ENCODE peak calls at places on chromosomes 16 and 17, in four cellular contexts. U is A549, E is Panc1, J is HCT116. Q is an unnamed sample.

GRCh38 chr17:55778389-55779118 is 27.7 kb downstream of the PCTP start:
- DNase-seq in E (no peak), J (no peak), U (no peak), Q (no peak)

GRCh38 chr16:4537376-4538066 is 1.1 kb downstream of the CDIP1 start:
- DNase-seq in E (no peak), J (no peak), U (no peak), Q (peak)

GRCh38 chr16:89897204-89897603 is 21.5 kb upstream of the MC1R start:
- DNase-seq in U (no peak), J (no peak), E (no peak), Q (no peak)

GRCh38 chr17:45019177-45019711 is 32.2 kb downstream of the DCAKD start:
- DNase-seq in J (no peak), U (peak), E (no peak), Q (peak)

GRCh38 chr17:9811537-9811936 is 10.3 kb downstream of the GSG1L2 start:
- DNase-seq in U (no peak), E (no peak), J (no peak), Q (no peak)

GRCh38 chr17:81342700-81343070 is 47.6 kb upstream of the SLC38A10 start:
- DNase-seq in E (no peak), J (no peak), U (no peak), Q (no peak)

GRCh38 chr17:56112086-56112485 is 41.2 kb upstream of the ANKFN1 start:
- DNase-seq in J (no peak), E (no peak), U (no peak), Q (no peak)

GRCh38 chr17:22463110-22463850 is 771.0 kb downstream of the KCNJ18 start:
- DNase-seq in J (no peak), E (no peak), U (no peak), Q (no peak)

GRCh38 chr17:79875511-79875910 is 36.3 kb upstream of the CBX4 start:
- DNase-seq in U (no peak), E (no peak), J (no peak), Q (no peak)

GRCh38 chr17:55624789-55625433 is 97.8 kb downstream of the TMEM100 start:
- DNase-seq in E (no peak), J (no peak), U (no peak), Q (no peak)

GRCh38 chr16:48542020-48542473 is 67.9 kb downstream of the N4BP1 start:
- DNase-seq in E (peak), U (peak), J (no peak), Q (peak)

GRCh38 chr16:83579431-83579830 is 228.3 kb upstream of the HSBP1 start:
- DNase-seq in E (no peak), J (no peak), U (no peak), Q (no peak)

GRCh38 chr17:74133726-74134125 is 69.8 kb upstream of the RPL38 start:
- DNase-seq in J (no peak), U (no peak), E (no peak), Q (no peak)
- TF ChIP-seq REST in J (no peak), U (no peak), E (no peak), Q (no peak)

GRCh38 chr16:30094541-30095165 is 1.4 kb downstream of the YPEL3 start:
- DNase-seq in E (no peak), J (no peak), U (no peak), Q (no peak)

GRCh38 chr16:30095166-30096078 is 591 bp downstream of the YPEL3 start:
- DNase-seq in E (no peak), U (no peak), J (no peak), Q (no peak)

GRCh38 chr16:30091474-30092372 is at the start of gene TBX6:
- DNase-seq in E (no peak), J (peak), U (peak), Q (peak)

GRCh38 chr16:30090607-30091332 is 954 bp downstream of the TBX6 start:
- DNase-seq in J (no peak), U (no peak), E (no peak), Q (no peak)

DNA sequence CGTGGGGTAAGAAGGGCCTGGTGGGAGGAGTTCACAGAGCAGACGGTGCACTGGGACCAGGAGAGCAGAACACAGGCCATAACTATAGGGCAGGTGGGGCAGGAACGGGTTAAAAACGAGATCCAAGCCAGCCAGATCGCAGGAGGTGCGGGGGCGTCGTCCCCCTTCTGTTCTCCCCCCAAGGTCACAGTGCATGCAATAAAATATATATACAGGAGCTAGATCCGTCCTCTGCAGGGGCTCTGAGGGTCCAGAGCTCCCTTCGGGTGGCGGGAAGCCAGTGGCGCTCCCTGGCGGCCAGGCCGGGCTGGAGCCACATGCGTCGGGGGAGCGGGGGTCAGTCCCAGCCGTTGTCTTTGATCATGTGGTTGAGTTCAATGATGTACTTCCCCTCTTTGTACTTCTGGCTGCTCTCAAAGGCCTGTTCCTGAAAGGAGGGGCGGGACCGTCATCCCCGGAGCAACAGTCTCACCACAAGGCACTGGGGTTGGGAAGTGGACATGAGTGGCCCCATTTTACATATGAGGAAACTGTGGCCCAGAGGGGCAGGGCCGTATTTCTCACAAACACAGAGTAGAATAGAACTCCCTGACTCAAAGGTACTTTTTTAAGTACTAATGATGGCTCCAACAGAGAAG is 768 bp upstream of the TBX6 start:
- DNase-seq in E (no peak), J (peak), U (peak), Q (peak)
- TF ChIP-seq REST in E (no peak), J (no peak), U (no peak), Q (peak)

GRCh38 chr16:57028086-57028485 is 38.7 kb downstream of the NLRC5 start:
- DNase-seq in E (no peak), U (no peak), J (no peak), Q (no peak)

GRCh38 chr16:57029161-57030160 is 40.1 kb downstream of the NLRC5 start:
- DNase-seq in J (no peak), E (no peak), U (no peak), Q (no peak)

GRCh38 chr16:57032931-57033330 is 43.6 kb downstream of the NLRC5 start:
- DNase-seq in J (no peak), U (no peak), E (no peak), Q (no peak)

GRCh38 chr16:57032346-57032745 is 43.0 kb downstream of the NLRC5 start:
- DNase-seq in E (no peak), J (no peak), U (no peak), Q (no peak)

GRCh38 chr16:57030346-57030902 is 41.1 kb downstream of the NLRC5 start:
- DNase-seq in J (no peak), U (no peak), E (no peak), Q (no peak)
- TF ChIP-seq REST in J (no peak), U (peak), E (no peak), Q (peak)

GRCh38 chr16:79898703-79899102 is 298.2 kb upstream of the MAF start:
- DNase-seq in J (no peak), E (no peak), U (no peak), Q (no peak)

GRCh38 chr16:79899316-79900110 is 299.0 kb upstream of the MAF start:
- DNase-seq in U (no peak), J (no peak), E (no peak), Q (no peak)

GRCh38 chr16:79895917-79896203 is 295.3 kb upstream of the MAF start:
- DNase-seq in E (no peak), J (no peak), U (no peak), Q (no peak)

GRCh38 chr16:79897087-79897443 is 296.5 kb upstream of the MAF start:
- DNase-seq in U (no peak), J (no peak), E (no peak), Q (no peak)

DNA sequence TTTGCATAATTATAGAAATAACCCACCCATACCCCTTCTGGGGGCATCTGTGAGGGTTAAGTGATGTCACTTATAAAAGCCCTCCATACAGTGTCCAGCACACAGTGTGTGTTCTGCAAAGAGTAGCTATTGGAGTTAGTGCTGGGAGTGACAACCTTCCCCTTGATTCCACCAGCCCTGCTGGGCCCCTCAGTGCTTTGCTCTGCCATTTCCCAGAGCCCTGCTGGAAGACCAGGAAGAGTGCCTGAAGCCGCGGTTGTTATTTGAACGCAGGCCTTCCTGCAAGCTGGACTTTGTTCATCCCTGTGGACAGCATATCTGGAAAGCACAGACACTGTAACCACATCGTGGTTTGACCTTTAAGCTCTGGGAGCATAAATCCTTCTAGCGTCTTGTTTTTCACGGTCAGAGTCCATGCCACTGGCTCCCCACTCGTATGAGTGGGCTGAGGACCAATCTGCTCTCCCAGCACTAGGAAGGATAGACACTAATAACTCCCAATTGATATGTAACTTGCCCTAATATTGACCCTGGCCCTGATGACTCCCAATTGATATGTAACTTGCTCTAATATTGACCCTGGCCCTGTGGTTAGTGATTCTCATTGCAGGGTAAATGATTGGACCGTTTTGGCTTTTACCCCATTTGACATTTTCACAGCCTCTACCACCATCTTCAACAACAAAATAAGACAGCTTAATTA is 297.1 kb upstream of the MAF start:
- DNase-seq in E (no peak), J (no peak), U (peak), Q (no peak)
- TF ChIP-seq REST in E (no peak), J (no peak), U (no peak), Q (no peak)

GRCh38 chr17:28597606-28598383 is 1.0 kb downstream of the SPAG5 start:
- DNase-seq in E (no peak), J (no peak), U (no peak), Q (no peak)
- TF ChIP-seq REST in E (no peak), J (no peak), U (no peak), Q (no peak)

GRCh38 chr17:41494524-41494923 is 4.8 kb upstream of the KRT36 start:
- DNase-seq in J (no peak), E (no peak), U (no peak), Q (no peak)

GRCh38 chr17:41499714-41500113 is 5.7 kb downstream of the KRT13 start:
- DNase-seq in J (no peak), U (no peak), E (no peak), Q (no peak)

GRCh38 chr17:41500131-41500911 is 5.1 kb downstream of the KRT13 start:
- DNase-seq in E (no peak), U (peak), J (peak), Q (no peak)

GRCh38 chr17:41498276-41498675 is 7.1 kb downstream of the KRT13 start:
- DNase-seq in J (no peak), E (no peak), U (no peak), Q (no peak)

DNA sequence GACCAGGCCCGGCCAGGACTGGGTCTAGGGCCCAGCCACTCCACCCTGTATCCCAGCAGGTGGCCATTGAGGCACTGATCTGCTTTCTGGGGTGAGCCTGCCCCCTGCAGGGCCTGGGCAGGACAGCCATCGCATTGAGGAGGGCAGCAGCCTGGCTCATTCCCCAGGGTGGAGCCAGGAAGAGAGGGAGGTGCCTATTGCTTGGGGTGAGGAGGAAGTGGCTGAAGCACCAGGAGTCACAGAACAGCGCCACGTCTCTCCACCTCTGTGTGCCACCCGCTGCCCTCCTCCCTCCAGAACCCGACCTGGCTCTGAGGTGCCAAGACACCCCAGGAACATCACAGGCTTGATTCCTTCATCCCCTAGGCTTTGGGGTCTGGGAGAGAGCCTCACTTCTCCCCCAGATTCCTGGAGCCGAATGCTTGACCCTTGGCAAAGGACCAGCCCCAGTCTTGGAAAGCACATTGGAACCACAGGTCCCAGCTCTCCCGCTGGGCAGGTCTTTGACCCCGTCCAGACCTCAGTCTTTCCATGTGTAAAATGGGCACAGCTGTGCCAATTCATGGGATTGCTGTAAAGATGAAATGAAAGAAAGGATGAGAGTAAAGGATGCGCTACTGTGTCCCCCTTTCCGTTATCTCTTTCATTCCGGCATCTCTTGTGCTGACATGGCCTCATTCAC is 7.2 kb upstream of the KRT36 start:
- DNase-seq in J (peak), E (no peak), U (peak), Q (peak)
- TF ChIP-seq REST in J (no peak), E (no peak), U (no peak), Q (no peak)

GRCh38 chr17:72063756-72064461 is 56.9 kb upstream of the SOX9 start:
- DNase-seq in E (no peak), J (no peak), U (no peak), Q (no peak)
- TF ChIP-seq REST in E (no peak), J (no peak), U (no peak), Q (no peak)

Q was measured in SK-N-SH.